ENCODE peak calls at places on chromosome X, in six cellular contexts. I is IMR-90, R is mesenchymal stem cell, J is H9, B is trophoblast cell, M is neuronal stem cell. U is an unnamed sample.

GRCh38 chrX:34903316-34903715 is 39.3 kb upstream of the FAM47B start:
- DNase-seq in J (no peak), R (no peak), I (peak; percentile 31), M (no peak), B (no peak), U (no peak)

GRCh38 chrX:41332408-41332987 is 1.5 kb upstream of the DDX3X start:
- DNase-seq in R (no peak), M (no peak), J (no peak), I (peak; percentile 44), B (no peak), U (peak; percentile 55)

GRCh38 chrX:15854080-15854655 is 445 bp downstream of the AP1S2 start:
- DNase-seq in M (peak; percentile 51), J (peak; percentile 57), B (no peak), R (peak; percentile 39), I (no peak), U (peak; percentile 51)

GRCh38 chrX:24494544-24495113 is 29.5 kb downstream of the PDK3 start:
- DNase-seq in R (peak; percentile 83), B (no peak), J (no peak), I (peak; percentile 80), M (no peak), U (no peak)

GRCh38 chrX:39758791-39759525 is 338.8 kb downstream of the BCOR start:
- DNase-seq in J (no peak), I (no peak), M (no peak), R (no peak), B (peak; percentile 80), U (no peak)

GRCh38 chrX:17725176-17725575 is 12.1 kb upstream of the SCML1 start:
- DNase-seq in J (no peak), I (no peak), M (no peak), R (no peak), B (no peak), U (no peak)

GRCh38 chrX:121365572-121366161 is 318.3 kb downstream of the GLUD2 start:
- DNase-seq in M (no peak), B (peak; percentile 28), J (no peak), R (no peak), I (no peak), U (peak; percentile 46)

GRCh38 chrX:143873343-143873742 is 10.5 kb upstream of the UBE2NL start:
- DNase-seq in J (no peak), R (no peak), B (no peak), I (no peak), M (no peak), U (no peak)

GRCh38 chrX:124217289-124218251 is 114.9 kb upstream of the TEX13D start:
- DNase-seq in I (no peak), M (peak; percentile 53), J (peak; percentile 52), B (no peak), R (peak; percentile 30), U (peak; percentile 91)

GRCh38 chrX:38375888-38376287 is 23.5 kb downstream of the OTC start:
- DNase-seq in R (peak; percentile 0), B (no peak), M (no peak), I (no peak), J (no peak), U (peak; percentile 29)

GRCh38 chrX:12567857-12568256 is 223.4 kb upstream of the PRPS2 start:
- DNase-seq in J (no peak), R (no peak), I (peak; percentile 13), M (no peak), B (no peak), U (no peak)

GRCh38 chrX:104136241-104137019 is 20.4 kb downstream of the SLC25A53 start:
- DNase-seq in I (peak; percentile 91), J (peak; percentile 66), B (peak; percentile 42), M (peak; percentile 68), R (peak; percentile 83), U (peak; percentile 81)

GRCh38 chrX:104288961-104289360 is 34.2 kb upstream of the ESX1 start:
- DNase-seq in J (no peak), I (no peak), B (no peak), R (no peak), M (no peak), U (no peak)

GRCh38 chrX:70293621-70294020 is 3.7 kb downstream of the KIF4A start:
- DNase-seq in I (peak; percentile 66), J (no peak), M (no peak), B (no peak), R (peak; percentile 16), U (no peak)

GRCh38 chrX:142156567-142156966 is 48.5 kb downstream of the MAGEC2 start:
- DNase-seq in R (no peak), B (no peak), I (no peak), J (peak; percentile 62), M (peak; percentile 5), U (peak; percentile 80)

GRCh38 chrX:41452972-41453371 is 5.8 kb downstream of the NYX start:
- DNase-seq in J (no peak), M (no peak), R (peak; percentile 41), B (peak; percentile 73), I (peak; percentile 45), U (no peak)

GRCh38 chrX:127596882-127597281 is 455.3 kb downstream of the ACTRT1 start:
- DNase-seq in B (no peak), I (no peak), J (no peak), M (no peak), R (no peak), U (no peak)

GRCh38 chrX:78979789-78980464 is 34.7 kb downstream of the P2RY10 start:
- DNase-seq in B (no peak), J (no peak), R (no peak), I (no peak), M (peak; percentile 0), U (no peak)

GRCh38 chrX:138710866-138711331 is 618 bp downstream of the FGF13 start:
- DNase-seq in B (no peak), R (no peak), M (peak; percentile 26), I (no peak), J (peak; percentile 32), U (peak; percentile 46)

GRCh38 chrX:154710309-154710708 is 40.6 kb downstream of the GAB3 start:
- DNase-seq in R (no peak), I (no peak), M (no peak), B (no peak), J (no peak), U (no peak)

GRCh38 chrX:91435465-91435864 is 826 bp downstream of the PABPC5 start:
- DNase-seq in R (no peak), I (no peak), M (no peak), J (peak; percentile 30), B (no peak), U (peak; percentile 1)

GRCh38 chrX:118675966-118676349 is 51.4 kb upstream of the IL13RA1 start:
- DNase-seq in B (no peak), J (no peak), M (no peak), I (no peak), R (no peak), U (no peak)

GRCh38 chrX:1392376-1393130 is 640 bp upstream of the SLC25A6 start:
- DNase-seq in R (peak; percentile 78), I (peak; percentile 52), B (peak; percentile 51), J (peak; percentile 74), M (no peak), U (peak; percentile 82)

GRCh38 chrX:134247492-134247891 is 10.5 kb downstream of the CCDC160 start:
- DNase-seq in I (no peak), J (no peak), M (no peak), R (no peak), B (no peak), U (no peak)

GRCh38 chrX:21745756-21746155 is 12.2 kb downstream of the SMPX start:
- DNase-seq in B (no peak), R (peak; percentile 10), J (no peak), I (peak; percentile 25), M (no peak), U (peak; percentile 23)

GRCh38 chrX:46554942-46555341 is 9.7 kb upstream of the ZNF674 start:
- DNase-seq in I (peak; percentile 58), J (no peak), R (peak; percentile 36), B (no peak), M (no peak), U (no peak)

GRCh38 chrX:39850209-39850608 is 247.5 kb downstream of the BCOR start:
- DNase-seq in J (no peak), I (no peak), B (no peak), M (no peak), R (no peak), U (no peak)

DNA sequence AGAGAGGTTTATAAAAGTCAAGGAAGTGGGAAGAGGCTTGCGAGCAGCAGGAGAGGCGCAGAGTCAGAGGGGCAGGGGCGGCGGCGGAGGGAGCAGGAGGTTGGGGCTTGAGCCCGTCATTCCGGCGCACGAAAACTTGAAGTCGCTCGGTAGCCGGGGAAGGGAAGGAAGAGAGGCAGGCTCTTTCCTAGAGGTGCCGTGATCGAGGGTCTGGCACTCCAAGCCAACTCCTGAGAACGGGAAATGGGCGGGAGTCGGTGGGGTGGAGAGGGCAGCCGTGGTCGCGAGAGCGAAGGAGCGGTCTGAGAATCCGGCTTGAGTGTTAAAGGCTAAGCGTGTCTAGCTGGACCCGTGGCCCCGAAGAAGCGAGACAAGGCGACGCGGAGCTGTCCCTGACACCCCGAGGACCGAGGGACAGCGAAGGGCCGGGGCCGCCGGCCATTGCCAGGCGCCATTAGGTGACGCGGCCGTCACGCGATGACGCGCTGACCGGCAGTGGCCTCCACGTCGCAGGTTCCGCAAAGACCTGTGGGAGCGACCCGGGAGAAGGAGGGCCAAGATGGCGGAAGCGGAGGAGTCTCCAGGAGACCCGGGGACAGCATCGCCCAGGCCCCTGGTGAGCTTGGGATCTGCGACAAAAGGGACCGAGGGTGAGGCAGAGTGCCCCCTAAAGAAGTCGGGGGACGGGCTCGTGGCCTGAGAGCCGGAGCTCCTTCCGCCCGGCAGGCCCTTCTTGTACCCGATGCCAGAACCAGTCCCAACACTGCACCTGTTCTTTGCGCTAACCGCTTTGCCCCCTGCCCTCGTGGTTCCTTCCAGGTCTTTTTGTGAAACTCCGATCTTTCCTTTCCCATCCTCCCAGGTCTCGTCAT is at the start of gene YIPF6:
- DNase-seq in B (peak; percentile 68), I (peak; percentile 72), R (peak; percentile 81), M (peak; percentile 46), J (peak; percentile 69), U (peak; percentile 81)
- H2AK5ac ChIP-seq in B (peak within 1 kb of the TSS; percentile 92), I (peak within 1 kb of the TSS; percentile 92), R (no peak within 1 kb of the TSS), M (no peak within 1 kb of the TSS), J (no peak within 1 kb of the TSS), U (no peak within 1 kb of the TSS)

GRCh38 chrX:131288188-131288587 is 918 bp downstream of the IGSF1 start:
- DNase-seq in J (no peak), I (no peak), M (no peak), R (no peak), B (no peak), U (no peak)
- H4K8ac ChIP-seq in J (no peak overlapping the region), I (no peak overlapping the region), M (no peak overlapping the region), R (peak overlapping the region; percentile 37), B (no peak overlapping the region), U (no peak overlapping the region)

GRCh38 chrX:2547746-2548145 is 47.0 kb upstream of the DHRSX start:
- DNase-seq in R (no peak), M (no peak), J (no peak), B (no peak), I (no peak), U (no peak)
- H2AK5ac ChIP-seq in R (no peak overlapping the region), M (no peak overlapping the region), J (no peak overlapping the region), B (no peak overlapping the region), I (no peak overlapping the region), U (no peak overlapping the region)

GRCh38 chrX:147911192-147912022 is at the start of gene FMR1:
- DNase-seq in B (peak; percentile 93), M (peak; percentile 84), R (peak; percentile 91), I (peak; percentile 86), J (peak; percentile 88), U (peak; percentile 92)

GRCh38 chrX:147910607-147911006 is 1.1 kb upstream of the FMR1 start:
- DNase-seq in R (no peak), J (no peak), I (no peak), M (no peak), B (no peak), U (no peak)

GRCh38 chrX:147913570-147913969 is 1.9 kb downstream of the FMR1 start:
- DNase-seq in M (no peak), B (no peak), I (no peak), R (no peak), J (no peak), U (no peak)

GRCh38 chrX:147914609-147915008 is 2.9 kb downstream of the FMR1 start:
- DNase-seq in M (no peak), I (no peak), J (no peak), R (no peak), B (no peak), U (no peak)

GRCh38 chrX:147912093-147912801 is 528 bp downstream of the FMR1 start:
- DNase-seq in R (peak; percentile 60), B (no peak), J (no peak), I (peak; percentile 31), M (peak; percentile 12), U (peak; percentile 69)
- H4K8ac ChIP-seq in R (no peak overlapping the region), B (peak overlapping the region; percentile 36), J (no peak overlapping the region), I (no peak overlapping the region), M (no peak overlapping the region), U (no peak overlapping the region)